ENCODE peak calls at places on chromosomes 11 and 22, in seven cellular contexts. Y is right lobe of liver; D is cardiac muscle cell; E is CD8-positive, alpha-beta T cell; R is prostate gland; C is heart left ventricle; H is adrenal gland. V is an unnamed sample.

GRCh38 chr11:134200688-134201087 is 23.1 kb downstream of the NCAPD3 start:
- DNase-seq in D (no peak), Y (no peak), H (no peak), R (no peak), C (no peak), E (no peak), V (no peak)

GRCh38 chr11:44199298-44199697 is 103.8 kb downstream of the EXT2 start:
- DNase-seq in D (no peak), H (no peak), Y (no peak), R (no peak), E (no peak), C (no peak), V (no peak)

GRCh38 chr22:27107824-27108223 is 450.4 kb downstream of the MIAT start:
- DNase-seq in R (no peak), Y (no peak), C (no peak), H (peak), E (no peak), D (peak), V (no peak)

GRCh38 chr11:8040921-8041285 is 40.1 kb upstream of the TUB start:
- DNase-seq in H (no peak), C (no peak), E (no peak), Y (no peak), R (no peak), D (no peak), V (no peak)

GRCh38 chr11:70203749-70204465 is 811 bp downstream of the FADD start:
- DNase-seq in E (peak), C (peak), D (peak), H (peak), Y (no peak), R (peak), V (peak)

GRCh38 chr11:47409440-47410403 is 1.3 kb downstream of the SLC39A13 start:
- DNase-seq in Y (no peak), R (no peak), C (peak), E (no peak), D (no peak), H (no peak), V (no peak)

GRCh38 chr22:24247564-24248344 is 2.9 kb upstream of the GGT5 start:
- DNase-seq in Y (peak), E (peak), R (peak), H (peak), C (peak), D (peak), V (peak)

GRCh38 chr11:105821366-105821765 is 200.7 kb downstream of the MSANTD4 start:
- DNase-seq in C (no peak), R (no peak), D (no peak), Y (no peak), H (no peak), E (no peak), V (no peak)

GRCh38 chr22:37148031-37148651 is 1.6 kb downstream of the IL2RB start:
- DNase-seq in H (no peak), D (no peak), C (no peak), Y (no peak), R (no peak), E (no peak), V (peak)

GRCh38 chr22:29400576-29400975 is 12.2 kb upstream of the AP1B1 start:
- DNase-seq in E (no peak), R (no peak), Y (no peak), H (no peak), D (no peak), C (no peak), V (no peak)

GRCh38 chr11:469684-470667 is 19.9 kb downstream of the PTDSS2 start:
- DNase-seq in E (no peak), Y (peak), R (peak), D (peak), H (peak), C (no peak), V (no peak)

GRCh38 chr22:29146101-29146560 is 59.6 kb upstream of the EMID1 start:
- DNase-seq in E (no peak), C (no peak), R (no peak), D (no peak), Y (no peak), H (no peak), V (no peak)

GRCh38 chr11:94027210-94027609 is 6.1 kb downstream of the HEPHL1 start:
- DNase-seq in R (no peak), H (no peak), Y (no peak), D (no peak), C (no peak), E (no peak), V (no peak)

GRCh38 chr11:57637626-57638004 is 12.1 kb downstream of the YPEL4 start:
- DNase-seq in E (no peak), D (peak), R (no peak), H (no peak), C (no peak), Y (no peak), V (no peak)
- H3K4me3 ChIP-seq in E (peak), D (peak), R (peak), H (peak), C (peak), Y (peak), V (peak)

GRCh38 chr11:68116892-68117435 is 4.2 kb downstream of the CHKA start:
- DNase-seq in Y (no peak), R (no peak), C (no peak), E (no peak), H (peak), D (no peak), V (no peak)

GRCh38 chr11:68117896-68118470 is 3.2 kb downstream of the CHKA start:
- DNase-seq in C (no peak), H (peak), Y (no peak), E (no peak), R (no peak), D (no peak), V (no peak)

GRCh38 chr11:68115285-68115684 is 5.9 kb downstream of the CHKA start:
- DNase-seq in R (no peak), C (no peak), Y (no peak), E (no peak), H (peak), D (no peak), V (no peak)

GRCh38 chr11:68116126-68116525 is 5.1 kb downstream of the CHKA start:
- DNase-seq in H (peak), D (no peak), Y (no peak), C (no peak), R (no peak), E (no peak), V (no peak)

DNA sequence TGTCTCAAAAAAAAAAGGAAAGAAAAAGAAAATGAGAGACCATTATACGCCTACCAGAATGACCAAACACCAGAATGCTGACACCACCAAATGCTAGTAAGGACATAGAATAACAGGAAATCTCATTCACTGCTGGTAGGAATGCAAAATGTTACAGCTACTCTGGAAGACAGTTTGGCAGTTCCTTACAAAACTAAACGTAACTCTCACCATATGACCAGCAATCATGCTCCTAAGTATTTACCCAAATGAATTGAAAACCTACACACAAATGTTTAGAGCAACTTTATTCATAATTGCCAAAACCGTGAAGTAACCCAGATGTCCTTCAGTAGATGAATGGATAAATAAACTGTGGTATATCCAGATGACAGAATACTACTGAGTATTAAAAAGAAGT is 7.2 kb downstream of the CHKA start:
- DNase-seq in Y (no peak), D (peak), C (no peak), R (no peak), E (no peak), H (no peak), V (no peak)
- TF ChIP-seq CTCF in Y (no peak), D (no peak), C (no peak), R (no peak), E (no peak), H (peak), V (no peak)

DNA sequence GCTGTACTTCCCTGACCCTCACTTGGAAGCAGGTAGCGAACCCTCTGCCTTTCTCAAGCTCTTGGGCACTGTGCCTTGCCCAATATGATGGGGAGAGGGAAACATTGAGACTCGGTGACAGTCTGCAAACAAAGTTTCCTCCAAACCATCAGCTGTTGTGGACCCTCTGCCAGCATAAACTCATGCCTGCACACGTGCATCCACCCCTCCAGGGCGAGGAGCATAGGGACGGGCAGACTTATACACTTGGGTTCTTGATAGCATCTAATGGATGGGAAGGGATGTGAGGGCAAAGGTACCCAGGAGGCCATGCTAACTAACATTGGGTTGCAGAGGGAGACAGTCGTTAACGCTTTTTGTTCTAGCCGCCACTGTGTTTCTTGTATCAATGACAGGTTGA is 8.2 kb upstream of the MAPK8IP1 start:
- DNase-seq in C (no peak), D (no peak), R (no peak), H (no peak), E (no peak), Y (no peak), V (no peak)
- H3K4me3 ChIP-seq in C (no peak), D (no peak), R (no peak), H (no peak), E (no peak), Y (no peak), V (no peak)

GRCh38 chr22:17559188-17559587 is 4.1 kb upstream of the SLC25A18 start:
- DNase-seq in Y (no peak), D (no peak), E (no peak), R (no peak), H (no peak), C (no peak), V (no peak)

GRCh38 chr22:17562906-17563870 is at the start of gene SLC25A18:
- DNase-seq in R (no peak), H (peak), E (no peak), Y (peak), D (peak), C (peak), V (no peak)

GRCh38 chr22:17566776-17567175 is 3.5 kb downstream of the SLC25A18 start:
- DNase-seq in H (no peak), Y (no peak), C (no peak), E (no peak), D (no peak), R (no peak), V (no peak)

GRCh38 chr22:17565986-17566687 is 2.8 kb downstream of the SLC25A18 start:
- DNase-seq in Y (peak), C (no peak), R (no peak), D (no peak), E (no peak), H (no peak), V (no peak)

DNA sequence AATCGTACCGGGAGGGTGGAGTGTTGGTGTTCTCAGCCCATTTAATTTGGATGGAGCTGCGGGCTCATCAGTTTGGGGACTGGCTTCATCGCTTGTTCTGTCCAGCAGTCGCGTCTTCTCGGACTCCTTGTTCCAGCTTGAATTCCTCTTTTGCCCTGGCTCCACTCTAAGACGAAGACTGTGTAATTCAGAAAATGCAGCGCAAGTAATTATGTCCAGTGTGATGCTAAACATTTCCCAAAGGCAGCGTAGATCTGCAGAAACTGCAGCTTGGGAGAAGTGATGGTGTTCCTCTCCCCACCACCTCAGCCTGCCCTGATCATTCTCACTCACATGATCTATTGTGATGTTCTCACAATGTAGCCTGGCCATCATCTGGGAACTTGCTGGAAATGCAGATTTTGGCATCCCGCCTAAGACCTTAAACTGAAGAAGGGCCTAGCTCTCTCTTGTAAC is 666 bp downstream of the SLC25A18 start:
- DNase-seq in H (no peak), Y (no peak), R (no peak), D (peak), E (no peak), C (no peak), V (no peak)
- TF ChIP-seq CTCF in H (no peak), Y (no peak), R (no peak), D (no peak), E (no peak), C (no peak), V (no peak)

GRCh38 chr11:129210831-129211181 is 18.7 kb upstream of the ARHGAP32 start:
- DNase-seq in D (no peak), C (no peak), E (no peak), Y (no peak), H (no peak), R (no peak), V (no peak)
- H3K4me3 ChIP-seq in D (no peak), C (no peak), E (no peak), Y (no peak), H (no peak), R (no peak), V (no peak)

GRCh38 chr11:15327786-15328231 is 213.1 kb downstream of the INSC start:
- DNase-seq in E (no peak), C (peak), H (peak), R (peak), Y (peak), D (peak), V (peak)
- TF ChIP-seq CTCF in E (no peak), C (peak), H (peak), R (peak), Y (peak), D (peak), V (peak)

V was measured in GM12865.